ENCODE peak calls at places on chromosomes 13 and 19, in four cellular contexts. One of them, this sample, is unnamed.

GRCh38 chr19:33429891-33430673 is 56.6 kb downstream of the CEBPG start:
- DNase-seq in brain microvascular endothelial cell: no peak
- DNase-seq in ELR: no peak
- DNase-seq in activated T-helper 1 cell treated with anti-CD3 and anti-CD28 coated beads, Interleukin-2, amount 50 U/mL, for 16 hours: no peak
- DNase-seq in this sample: no peak

GRCh38 chr19:35882074-35882832 is 13.9 kb downstream of the APLP1 start:
- DNase-seq in brain microvascular endothelial cell: peak; percentile 76
- DNase-seq in ELR: peak; percentile 76
- DNase-seq in activated T-helper 1 cell treated with anti-CD3 and anti-CD28 coated beads, Interleukin-2, amount 50 U/mL, for 16 hours: no peak
- DNase-seq in this sample: peak; percentile 40

GRCh38 chr19:11286312-11286974 is 9.5 kb upstream of the TSPAN16 start:
- DNase-seq in brain microvascular endothelial cell: peak; percentile 39
- DNase-seq in ELR: peak; percentile 33
- DNase-seq in activated T-helper 1 cell treated with anti-CD3 and anti-CD28 coated beads, Interleukin-2, amount 50 U/mL, for 16 hours: no peak
- DNase-seq in this sample: no peak

GRCh38 chr19:33390120-33390907 is 16.8 kb downstream of the CEBPG start:
- DNase-seq in brain microvascular endothelial cell: no peak
- DNase-seq in ELR: no peak
- DNase-seq in activated T-helper 1 cell treated with anti-CD3 and anti-CD28 coated beads, Interleukin-2, amount 50 U/mL, for 16 hours: no peak
- DNase-seq in this sample: no peak

GRCh38 chr13:23817833-23818232 is 71.4 kb downstream of the MIPEP start:
- DNase-seq in brain microvascular endothelial cell: no peak
- DNase-seq in ELR: no peak
- DNase-seq in activated T-helper 1 cell treated with anti-CD3 and anti-CD28 coated beads, Interleukin-2, amount 50 U/mL, for 16 hours: no peak
- DNase-seq in this sample: no peak

GRCh38 chr19:49875801-49876421 is 1.2 kb downstream of the AKT1S1 start:
- DNase-seq in brain microvascular endothelial cell: no peak
- DNase-seq in ELR: peak; percentile 71
- DNase-seq in activated T-helper 1 cell treated with anti-CD3 and anti-CD28 coated beads, Interleukin-2, amount 50 U/mL, for 16 hours: peak; percentile 38
- DNase-seq in this sample: peak; percentile 57

GRCh38 chr13:77415253-77416127 is 88.6 kb upstream of the MYCBP2 start:
- DNase-seq in brain microvascular endothelial cell: no peak
- DNase-seq in ELR: peak; percentile 2
- DNase-seq in activated T-helper 1 cell treated with anti-CD3 and anti-CD28 coated beads, Interleukin-2, amount 50 U/mL, for 16 hours: no peak
- DNase-seq in this sample: no peak

GRCh38 chr19:411723-412355 is 2.9 kb upstream of the C2CD4C start:
- DNase-seq in brain microvascular endothelial cell: no peak
- DNase-seq in ELR: no peak
- DNase-seq in activated T-helper 1 cell treated with anti-CD3 and anti-CD28 coated beads, Interleukin-2, amount 50 U/mL, for 16 hours: no peak
- DNase-seq in this sample: no peak

GRCh38 chr19:48509467-48510194 is 2.0 kb downstream of the LMTK3 start:
- DNase-seq in brain microvascular endothelial cell: no peak
- DNase-seq in ELR: peak; percentile 33
- DNase-seq in activated T-helper 1 cell treated with anti-CD3 and anti-CD28 coated beads, Interleukin-2, amount 50 U/mL, for 16 hours: no peak
- DNase-seq in this sample: no peak

GRCh38 chr13:110677731-110678545 is 28.0 kb downstream of the CARS2 start:
- DNase-seq in brain microvascular endothelial cell: peak; percentile 43
- DNase-seq in ELR: peak; percentile 20
- DNase-seq in activated T-helper 1 cell treated with anti-CD3 and anti-CD28 coated beads, Interleukin-2, amount 50 U/mL, for 16 hours: no peak
- DNase-seq in this sample: no peak

GRCh38 chr19:38644719-38645118 is 2.7 kb upstream of the ACTN4 start:
- DNase-seq in brain microvascular endothelial cell: no peak
- DNase-seq in ELR: peak; percentile 42
- DNase-seq in activated T-helper 1 cell treated with anti-CD3 and anti-CD28 coated beads, Interleukin-2, amount 50 U/mL, for 16 hours: no peak
- DNase-seq in this sample: no peak

GRCh38 chr13:113560645-113561416 is 23.7 kb upstream of the TFDP1 start:
- DNase-seq in brain microvascular endothelial cell: no peak
- DNase-seq in ELR: no peak
- DNase-seq in activated T-helper 1 cell treated with anti-CD3 and anti-CD28 coated beads, Interleukin-2, amount 50 U/mL, for 16 hours: no peak
- DNase-seq in this sample: no peak

GRCh38 chr13:50393641-50394040 is 378.4 kb downstream of the KCNRG start:
- DNase-seq in brain microvascular endothelial cell: peak; percentile 67
- DNase-seq in ELR: peak; percentile 24
- DNase-seq in activated T-helper 1 cell treated with anti-CD3 and anti-CD28 coated beads, Interleukin-2, amount 50 U/mL, for 16 hours: no peak
- DNase-seq in this sample: no peak

GRCh38 chr19:3361384-3362216 is 4.8 kb upstream of the NFIC start:
- DNase-seq in brain microvascular endothelial cell: no peak
- DNase-seq in ELR: no peak
- DNase-seq in activated T-helper 1 cell treated with anti-CD3 and anti-CD28 coated beads, Interleukin-2, amount 50 U/mL, for 16 hours: no peak
- DNase-seq in this sample: no peak

GRCh38 chr13:101649490-101650126 is 197.1 kb downstream of the ITGBL1 start:
- DNase-seq in brain microvascular endothelial cell: peak; percentile 79
- DNase-seq in ELR: peak; percentile 90
- DNase-seq in activated T-helper 1 cell treated with anti-CD3 and anti-CD28 coated beads, Interleukin-2, amount 50 U/mL, for 16 hours: no peak
- DNase-seq in this sample: no peak

GRCh38 chr13:46143239-46143701 is 38.4 kb upstream of the CPB2 start:
- DNase-seq in brain microvascular endothelial cell: no peak
- DNase-seq in ELR: no peak
- DNase-seq in activated T-helper 1 cell treated with anti-CD3 and anti-CD28 coated beads, Interleukin-2, amount 50 U/mL, for 16 hours: no peak
- DNase-seq in this sample: no peak

GRCh38 chr19:29404015-29404414 is 121.8 kb upstream of the VSTM2B start:
- DNase-seq in brain microvascular endothelial cell: no peak
- DNase-seq in ELR: no peak
- DNase-seq in activated T-helper 1 cell treated with anti-CD3 and anti-CD28 coated beads, Interleukin-2, amount 50 U/mL, for 16 hours: no peak
- DNase-seq in this sample: no peak

GRCh38 chr13:99322297-99323103 is 15.3 kb upstream of the GPR183 start:
- DNase-seq in brain microvascular endothelial cell: peak; percentile 77
- DNase-seq in ELR: peak; percentile 92
- DNase-seq in activated T-helper 1 cell treated with anti-CD3 and anti-CD28 coated beads, Interleukin-2, amount 50 U/mL, for 16 hours: no peak
- DNase-seq in this sample: peak; percentile 47

GRCh38 chr19:1566392-1567115 is 1.6 kb downstream of the MEX3D start:
- DNase-seq in brain microvascular endothelial cell: peak; percentile 76
- DNase-seq in ELR: peak; percentile 85
- DNase-seq in activated T-helper 1 cell treated with anti-CD3 and anti-CD28 coated beads, Interleukin-2, amount 50 U/mL, for 16 hours: no peak
- DNase-seq in this sample: no peak

GRCh38 chr19:51441410-51442390 is 16.6 kb downstream of the SIGLEC8 start:
- DNase-seq in brain microvascular endothelial cell: no peak
- DNase-seq in ELR: peak; percentile 32
- DNase-seq in activated T-helper 1 cell treated with anti-CD3 and anti-CD28 coated beads, Interleukin-2, amount 50 U/mL, for 16 hours: peak; percentile 77
- DNase-seq in this sample: peak; percentile 91

GRCh38 chr13:25429466-25429865 is 57.7 kb downstream of the ATP8A2 start:
- DNase-seq in brain microvascular endothelial cell: no peak
- DNase-seq in ELR: no peak
- DNase-seq in activated T-helper 1 cell treated with anti-CD3 and anti-CD28 coated beads, Interleukin-2, amount 50 U/mL, for 16 hours: no peak
- DNase-seq in this sample: no peak

GRCh38 chr13:30376426-30377311 is 45.6 kb upstream of the UBE2L5 start:
- DNase-seq in brain microvascular endothelial cell: no peak
- DNase-seq in ELR: no peak
- DNase-seq in activated T-helper 1 cell treated with anti-CD3 and anti-CD28 coated beads, Interleukin-2, amount 50 U/mL, for 16 hours: peak; percentile 47
- DNase-seq in this sample: peak; percentile 63

GRCh38 chr19:19502808-19503602 is 12.3 kb downstream of the TSSK6 start:
- DNase-seq in brain microvascular endothelial cell: no peak
- DNase-seq in ELR: no peak
- DNase-seq in activated T-helper 1 cell treated with anti-CD3 and anti-CD28 coated beads, Interleukin-2, amount 50 U/mL, for 16 hours: no peak
- DNase-seq in this sample: no peak

GRCh38 chr19:42051166-42052115 is 18.6 kb downstream of the GRIK5 start:
- DNase-seq in brain microvascular endothelial cell: no peak
- DNase-seq in ELR: peak; percentile 87
- DNase-seq in activated T-helper 1 cell treated with anti-CD3 and anti-CD28 coated beads, Interleukin-2, amount 50 U/mL, for 16 hours: no peak
- DNase-seq in this sample: peak; percentile 20

GRCh38 chr13:74073231-74073630 is 61.0 kb downstream of the KLF12 start:
- DNase-seq in brain microvascular endothelial cell: no peak
- DNase-seq in ELR: no peak
- DNase-seq in activated T-helper 1 cell treated with anti-CD3 and anti-CD28 coated beads, Interleukin-2, amount 50 U/mL, for 16 hours: no peak
- DNase-seq in this sample: no peak

GRCh38 chr19:50238043-50238442 is 34.6 kb downstream of the MYH14 start:
- DNase-seq in brain microvascular endothelial cell: no peak
- DNase-seq in ELR: no peak
- DNase-seq in activated T-helper 1 cell treated with anti-CD3 and anti-CD28 coated beads, Interleukin-2, amount 50 U/mL, for 16 hours: no peak
- DNase-seq in this sample: no peak

GRCh38 chr13:37097008-37097579 is 8.4 kb downstream of the CSNK1A1L start:
- DNase-seq in brain microvascular endothelial cell: peak; percentile 2
- DNase-seq in ELR: peak; percentile 9
- DNase-seq in activated T-helper 1 cell treated with anti-CD3 and anti-CD28 coated beads, Interleukin-2, amount 50 U/mL, for 16 hours: no peak
- DNase-seq in this sample: no peak

GRCh38 chr13:102591988-102592781 is 4.6 kb upstream of the TPP2 start:
- DNase-seq in brain microvascular endothelial cell: peak; percentile 65
- DNase-seq in ELR: peak; percentile 81
- DNase-seq in activated T-helper 1 cell treated with anti-CD3 and anti-CD28 coated beads, Interleukin-2, amount 50 U/mL, for 16 hours: peak; percentile 60
- DNase-seq in this sample: peak; percentile 77

GRCh38 chr19:3782330-3782729 is 3.9 kb downstream of the MATK start:
- DNase-seq in brain microvascular endothelial cell: no peak
- DNase-seq in ELR: no peak
- DNase-seq in activated T-helper 1 cell treated with anti-CD3 and anti-CD28 coated beads, Interleukin-2, amount 50 U/mL, for 16 hours: no peak
- DNase-seq in this sample: no peak

GRCh38 chr19:18290250-18291018 is 9.0 kb upstream of the JUND start:
- DNase-seq in brain microvascular endothelial cell: peak; percentile 37
- DNase-seq in ELR: no peak
- DNase-seq in activated T-helper 1 cell treated with anti-CD3 and anti-CD28 coated beads, Interleukin-2, amount 50 U/mL, for 16 hours: peak; percentile 79
- DNase-seq in this sample: peak; percentile 99

GRCh38 chr13:70784590-70784989 is 676.3 kb upstream of the KLHL1 start:
- DNase-seq in brain microvascular endothelial cell: no peak
- DNase-seq in ELR: no peak
- DNase-seq in activated T-helper 1 cell treated with anti-CD3 and anti-CD28 coated beads, Interleukin-2, amount 50 U/mL, for 16 hours: no peak
- DNase-seq in this sample: no peak

GRCh38 chr13:23505007-23505406 is 65.2 kb upstream of the TNFRSF19 start:
- DNase-seq in brain microvascular endothelial cell: peak; percentile 65
- DNase-seq in ELR: peak; percentile 78
- DNase-seq in activated T-helper 1 cell treated with anti-CD3 and anti-CD28 coated beads, Interleukin-2, amount 50 U/mL, for 16 hours: no peak
- DNase-seq in this sample: no peak

GRCh38 chr19:7860902-7861618 is 13.1 kb downstream of the PRR36 start:
- DNase-seq in brain microvascular endothelial cell: no peak
- DNase-seq in ELR: no peak
- DNase-seq in activated T-helper 1 cell treated with anti-CD3 and anti-CD28 coated beads, Interleukin-2, amount 50 U/mL, for 16 hours: no peak
- DNase-seq in this sample: no peak

GRCh38 chr13:72145383-72145782 is 278.4 kb upstream of the DACH1 start:
- DNase-seq in brain microvascular endothelial cell: peak; percentile 50
- DNase-seq in ELR: no peak
- DNase-seq in activated T-helper 1 cell treated with anti-CD3 and anti-CD28 coated beads, Interleukin-2, amount 50 U/mL, for 16 hours: no peak
- DNase-seq in this sample: no peak

GRCh38 chr19:43763473-43763939 is 8.7 kb upstream of the SMG9 start:
- DNase-seq in brain microvascular endothelial cell: no peak
- DNase-seq in ELR: peak; percentile 51
- DNase-seq in activated T-helper 1 cell treated with anti-CD3 and anti-CD28 coated beads, Interleukin-2, amount 50 U/mL, for 16 hours: no peak
- DNase-seq in this sample: peak; percentile 41